ENCODE peak calls at places on chromosomes 3 and 15, in six cellular contexts. One of them, this sample, is unnamed.
A peak's percentile ranks its signal among the peaks of the same experiment; 100 is the strongest.

GRCh38 chr3:172688588-172688987 is 22.3 kb downstream of the NCEH1 start:
- ATAC-seq in upper lobe of right lung: peak; percentile 44
- ATAC-seq in Panc1: peak; percentile 63
- ATAC-seq in left lung: peak; percentile 15
- ATAC-seq in DND-41: no peak
- ATAC-seq in heart left ventricle: peak; percentile 88
- ATAC-seq in this sample: no peak

GRCh38 chr3:192848371-192849233 is 69.1 kb downstream of the MB21D2 start:
- ATAC-seq in heart left ventricle: no peak
- ATAC-seq in DND-41: no peak
- ATAC-seq in left lung: no peak
- ATAC-seq in Panc1: no peak
- ATAC-seq in upper lobe of right lung: no peak
- ATAC-seq in this sample: no peak

GRCh38 chr3:65039754-65040210 is 352.0 kb upstream of the ADAMTS9 start:
- ATAC-seq in DND-41: no peak
- ATAC-seq in Panc1: no peak
- ATAC-seq in left lung: peak; percentile 35
- ATAC-seq in upper lobe of right lung: no peak
- ATAC-seq in heart left ventricle: no peak
- ATAC-seq in this sample: no peak

GRCh38 chr15:51647128-51647562 is 24.6 kb upstream of the DMXL2 start:
- ATAC-seq in upper lobe of right lung: peak; percentile 90
- ATAC-seq in DND-41: no peak
- ATAC-seq in Panc1: no peak
- ATAC-seq in left lung: peak; percentile 71
- ATAC-seq in heart left ventricle: no peak
- ATAC-seq in this sample: no peak

GRCh38 chr15:90054618-90055097 is 47.6 kb downstream of the IDH2 start:
- ATAC-seq in Panc1: no peak
- ATAC-seq in heart left ventricle: no peak
- ATAC-seq in DND-41: no peak
- ATAC-seq in left lung: no peak
- ATAC-seq in upper lobe of right lung: no peak
- ATAC-seq in this sample: no peak

GRCh38 chr3:61875073-61875472 is 313.7 kb downstream of the PTPRG start:
- ATAC-seq in DND-41: peak; percentile 63
- ATAC-seq in heart left ventricle: no peak
- ATAC-seq in upper lobe of right lung: peak; percentile 92
- ATAC-seq in Panc1: no peak
- ATAC-seq in left lung: peak; percentile 80
- ATAC-seq in this sample: no peak

GRCh38 chr3:100682056-100682853 is 27.0 kb upstream of the TFG start:
- ATAC-seq in upper lobe of right lung: peak; percentile 84
- ATAC-seq in Panc1: no peak
- ATAC-seq in left lung: peak; percentile 69
- ATAC-seq in DND-41: no peak
- ATAC-seq in heart left ventricle: no peak
- ATAC-seq in this sample: peak; percentile 36

GRCh38 chr15:37009288-37009687 is 91.1 kb downstream of the MEIS2 start:
- ATAC-seq in upper lobe of right lung: no peak
- ATAC-seq in Panc1: no peak
- ATAC-seq in DND-41: no peak
- ATAC-seq in left lung: no peak
- ATAC-seq in heart left ventricle: peak; percentile 33
- ATAC-seq in this sample: no peak

GRCh38 chr3:102248981-102249705 is 185.7 kb upstream of the ZPLD1 start:
- ATAC-seq in heart left ventricle: no peak
- ATAC-seq in DND-41: no peak
- ATAC-seq in left lung: no peak
- ATAC-seq in upper lobe of right lung: no peak
- ATAC-seq in Panc1: no peak
- ATAC-seq in this sample: no peak

GRCh38 chr3:4977889-4978258 is 1.4 kb upstream of the BHLHE40 start:
- ATAC-seq in upper lobe of right lung: no peak
- ATAC-seq in DND-41: peak; percentile 20
- ATAC-seq in left lung: no peak
- ATAC-seq in Panc1: no peak
- ATAC-seq in heart left ventricle: no peak
- ATAC-seq in this sample: no peak

GRCh38 chr3:117252651-117253050 is 543.1 kb downstream of the TUSC7 start:
- ATAC-seq in left lung: no peak
- ATAC-seq in upper lobe of right lung: no peak
- ATAC-seq in heart left ventricle: no peak
- ATAC-seq in Panc1: no peak
- ATAC-seq in DND-41: no peak
- ATAC-seq in this sample: no peak

GRCh38 chr3:183554377-183554776 is 1.1 kb downstream of the KLHL6 start:
- ATAC-seq in Panc1: no peak
- ATAC-seq in left lung: peak; percentile 66
- ATAC-seq in DND-41: peak; percentile 44
- ATAC-seq in upper lobe of right lung: peak; percentile 70
- ATAC-seq in heart left ventricle: no peak
- ATAC-seq in this sample: no peak

GRCh38 chr15:35206060-35206675 is 121.1 kb upstream of the NANOGP8 start:
- ATAC-seq in Panc1: no peak
- ATAC-seq in heart left ventricle: no peak
- ATAC-seq in upper lobe of right lung: no peak
- ATAC-seq in DND-41: no peak
- ATAC-seq in left lung: no peak
- ATAC-seq in this sample: no peak

GRCh38 chr15:63061971-63062370 is 19.4 kb downstream of the TPM1 start:
- ATAC-seq in heart left ventricle: no peak
- ATAC-seq in upper lobe of right lung: no peak
- ATAC-seq in Panc1: no peak
- ATAC-seq in DND-41: no peak
- ATAC-seq in left lung: no peak
- ATAC-seq in this sample: no peak

GRCh38 chr3:50251220-50251619 is 15.2 kb downstream of the GNAI2 start:
- ATAC-seq in DND-41: no peak
- ATAC-seq in Panc1: no peak
- ATAC-seq in heart left ventricle: no peak
- ATAC-seq in upper lobe of right lung: no peak
- ATAC-seq in left lung: no peak
- ATAC-seq in this sample: no peak

GRCh38 chr3:183381673-183382072 is 46.7 kb downstream of the MCF2L2 start:
- ATAC-seq in DND-41: no peak
- ATAC-seq in upper lobe of right lung: no peak
- ATAC-seq in heart left ventricle: no peak
- ATAC-seq in Panc1: no peak
- ATAC-seq in left lung: no peak
- ATAC-seq in this sample: no peak

GRCh38 chr3:71591106-71591505 is 7.6 kb upstream of the FOXP1 start:
- ATAC-seq in left lung: no peak
- ATAC-seq in heart left ventricle: no peak
- ATAC-seq in upper lobe of right lung: no peak
- ATAC-seq in DND-41: no peak
- ATAC-seq in Panc1: no peak
- ATAC-seq in this sample: no peak

GRCh38 chr3:115790759-115791158 is 167.4 kb downstream of the GAP43 start:
- ATAC-seq in left lung: peak; percentile 93
- ATAC-seq in upper lobe of right lung: peak; percentile 63
- ATAC-seq in heart left ventricle: no peak
- ATAC-seq in DND-41: peak; percentile 59
- ATAC-seq in Panc1: peak; percentile 97
- ATAC-seq in this sample: peak; percentile 53

GRCh38 chr3:158568784-158569183 is 2.2 kb upstream of the MLF1 start:
- ATAC-seq in heart left ventricle: no peak
- ATAC-seq in upper lobe of right lung: no peak
- ATAC-seq in left lung: no peak
- ATAC-seq in Panc1: no peak
- ATAC-seq in DND-41: no peak
- ATAC-seq in this sample: no peak

GRCh38 chr15:38186505-38186904 is 66.1 kb upstream of the SPRED1 start:
- ATAC-seq in DND-41: no peak
- ATAC-seq in left lung: no peak
- ATAC-seq in heart left ventricle: no peak
- ATAC-seq in upper lobe of right lung: no peak
- ATAC-seq in Panc1: no peak
- ATAC-seq in this sample: no peak

GRCh38 chr3:129441215-129441614 is 1.2 kb downstream of the IFT122 start:
- ATAC-seq in left lung: no peak
- ATAC-seq in heart left ventricle: no peak
- ATAC-seq in DND-41: no peak
- ATAC-seq in upper lobe of right lung: no peak
- ATAC-seq in Panc1: no peak
- ATAC-seq in this sample: no peak
- H3K4me3 ChIP-seq in left lung: peak overlapping the region; percentile 77
- H3K4me3 ChIP-seq in heart left ventricle: peak overlapping the region; percentile 81
- H3K4me3 ChIP-seq in DND-41: peak overlapping the region; percentile 69
- H3K4me3 ChIP-seq in upper lobe of right lung: peak overlapping the region; percentile 89
- H3K4me3 ChIP-seq in Panc1: peak overlapping the region; percentile 97
- H3K4me3 ChIP-seq in this sample: peak overlapping the region; percentile 86

DNA sequence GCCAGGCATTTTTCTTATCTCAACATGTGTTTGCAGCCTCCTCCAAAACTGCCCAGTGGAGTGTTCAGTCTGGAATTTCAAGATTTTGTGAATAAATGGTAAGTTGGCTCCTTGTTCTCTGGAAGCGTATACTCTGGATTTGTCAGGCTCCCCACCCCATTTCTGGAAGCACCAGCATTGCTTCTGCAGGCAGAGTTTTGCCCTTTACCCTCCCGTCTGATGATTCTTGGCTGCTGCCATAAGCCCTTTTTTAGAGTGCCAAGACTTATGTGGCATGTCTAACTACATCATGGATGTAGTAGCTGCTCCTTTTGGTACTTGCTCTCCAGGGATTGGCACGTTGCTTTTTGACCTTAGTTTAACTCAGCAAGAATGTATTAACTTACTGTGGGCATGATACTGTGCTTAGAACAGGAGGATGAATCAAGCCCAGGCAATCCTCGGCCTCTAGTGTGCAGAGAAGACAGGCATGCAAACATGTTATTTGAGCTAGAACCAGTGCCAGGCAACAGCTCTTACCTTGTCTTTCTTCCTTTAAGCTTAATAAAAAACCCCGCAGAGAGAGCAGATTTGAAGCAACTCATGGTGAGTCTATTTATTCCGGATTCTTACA is 8.3 kb downstream of the SNAPC5 start:
- ATAC-seq in DND-41: no peak
- ATAC-seq in left lung: no peak
- ATAC-seq in Panc1: no peak
- ATAC-seq in upper lobe of right lung: no peak
- ATAC-seq in heart left ventricle: no peak
- ATAC-seq in this sample: no peak
- H3K36me3 ChIP-seq in DND-41: peaks cover 96% of the 10 kb centered on the region
- H3K36me3 ChIP-seq in left lung: no peaks in the 10 kb centered on the region
- H3K36me3 ChIP-seq in Panc1: peaks cover 19% of the 10 kb centered on the region
- H3K36me3 ChIP-seq in upper lobe of right lung: peaks cover 74% of the 10 kb centered on the region
- H3K36me3 ChIP-seq in heart left ventricle: peaks cover 10% of the 10 kb centered on the region
- H3K36me3 ChIP-seq in this sample: peaks cover 94% of the 10 kb centered on the region

GRCh38 chr3:34276342-34276741 is 477.9 kb downstream of the PDCD6IP start:
- ATAC-seq in upper lobe of right lung: no peak
- ATAC-seq in DND-41: no peak
- ATAC-seq in Panc1: no peak
- ATAC-seq in heart left ventricle: no peak
- ATAC-seq in left lung: no peak
- ATAC-seq in this sample: no peak

GRCh38 chr3:34275811-34276210 is 477.4 kb downstream of the PDCD6IP start:
- ATAC-seq in DND-41: no peak
- ATAC-seq in upper lobe of right lung: no peak
- ATAC-seq in Panc1: no peak
- ATAC-seq in heart left ventricle: no peak
- ATAC-seq in left lung: no peak
- ATAC-seq in this sample: no peak

DNA sequence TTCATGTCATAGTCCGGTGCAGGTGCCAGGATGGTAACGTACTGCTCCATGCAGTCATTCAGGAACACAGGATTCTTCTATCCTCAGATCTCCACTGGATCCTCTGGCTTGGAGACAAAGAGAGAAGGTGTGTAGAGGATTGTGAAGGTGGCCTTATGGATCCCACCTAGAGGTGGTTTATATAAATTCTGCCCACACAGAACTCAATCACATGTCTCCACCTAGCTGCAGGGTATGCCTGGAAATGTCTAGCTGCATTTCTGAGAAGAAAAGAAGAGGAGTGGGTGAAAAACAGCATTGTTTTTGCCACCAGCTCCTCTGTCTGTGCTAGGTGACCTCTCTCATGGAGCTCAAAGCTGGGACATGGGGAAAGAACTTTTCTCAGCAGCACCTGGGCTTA is 478.7 kb downstream of the PDCD6IP start:
- ATAC-seq in heart left ventricle: no peak
- ATAC-seq in Panc1: no peak
- ATAC-seq in upper lobe of right lung: no peak
- ATAC-seq in DND-41: no peak
- ATAC-seq in left lung: no peak
- ATAC-seq in this sample: no peak
- TF ChIP-seq CTCF in heart left ventricle: no peak
- TF ChIP-seq CTCF in Panc1: peak; percentile 16
- TF ChIP-seq CTCF in upper lobe of right lung: no peak
- TF ChIP-seq CTCF in DND-41: peak; percentile 34
- TF ChIP-seq CTCF in left lung: no peak
- TF ChIP-seq CTCF in this sample: no peak

GRCh38 chr3:159762238-159762637 is 226.4 kb upstream of the IL12A start:
- ATAC-seq in Panc1: no peak
- ATAC-seq in left lung: peak; percentile 9
- ATAC-seq in DND-41: no peak
- ATAC-seq in heart left ventricle: no peak
- ATAC-seq in upper lobe of right lung: peak; percentile 9
- ATAC-seq in this sample: no peak
- H3K4me3 ChIP-seq in Panc1: no peak overlapping the region
- H3K4me3 ChIP-seq in left lung: peak overlapping the region; percentile 60
- H3K4me3 ChIP-seq in DND-41: no peak overlapping the region
- H3K4me3 ChIP-seq in heart left ventricle: peak overlapping the region; percentile 93
- H3K4me3 ChIP-seq in upper lobe of right lung: no peak overlapping the region
- H3K4me3 ChIP-seq in this sample: peak overlapping the region; percentile 92

DNA sequence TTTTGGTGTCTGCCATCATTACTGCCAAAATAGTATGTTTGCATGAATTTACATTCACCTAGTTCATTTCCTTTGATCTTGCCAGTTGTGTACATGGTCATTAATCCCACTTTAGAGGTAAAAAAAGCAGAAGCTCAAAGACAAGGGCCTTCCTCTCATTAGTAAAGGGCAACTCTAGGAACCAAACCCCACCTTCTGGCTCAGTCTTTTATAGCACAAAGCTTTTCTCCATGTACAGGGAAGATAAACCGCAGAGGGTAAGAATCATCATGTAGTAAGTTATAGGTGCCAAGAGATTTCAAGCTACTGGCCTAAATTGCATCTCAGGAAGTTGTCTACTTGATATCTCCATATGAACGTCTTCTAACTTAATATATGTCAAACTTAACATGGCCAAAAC is 19.3 kb upstream of the SPG21 start:
- ATAC-seq in DND-41: no peak
- ATAC-seq in Panc1: no peak
- ATAC-seq in upper lobe of right lung: no peak
- ATAC-seq in left lung: no peak
- ATAC-seq in heart left ventricle: no peak
- ATAC-seq in this sample: no peak
- H3K36me3 ChIP-seq in DND-41: peaks cover 14% of the 10 kb centered on the region
- H3K36me3 ChIP-seq in Panc1: no peaks in the 10 kb centered on the region
- H3K36me3 ChIP-seq in upper lobe of right lung: peaks cover 32% of the 10 kb centered on the region
- H3K36me3 ChIP-seq in left lung: no peaks in the 10 kb centered on the region
- H3K36me3 ChIP-seq in heart left ventricle: no peaks in the 10 kb centered on the region
- H3K36me3 ChIP-seq in this sample: peaks cover 79% of the 10 kb centered on the region